ENCODE peak calls at places on chromosome 12, in nine cellular contexts. R, L, B, G, H, V, J, F and T are unnamed samples.

GRCh38 chr12:15276088-15276698 is 46.1 kb upstream of the PTPRO start:
- DNase-seq in R (no peak), L (no peak), B (peak; percentile 43), G (peak; percentile 16), H (no peak), V (no peak), J (peak; percentile 70), F (peak; percentile 52), T (peak; percentile 12)

GRCh38 chr12:58489394-58489793 is 430.9 kb downstream of the LRIG3 start:
- DNase-seq in R (no peak), L (no peak), B (no peak), G (no peak), H (no peak), V (no peak), J (no peak), F (no peak), T (no peak)

GRCh38 chr12:21618566-21618965 is 13.9 kb upstream of the GYS2 start:
- DNase-seq in R (no peak), L (no peak), B (no peak), G (no peak), H (no peak), V (no peak), J (no peak), F (no peak), T (no peak)

GRCh38 chr12:98856897-98857540 is 211.9 kb downstream of the APAF1 start:
- DNase-seq in R (no peak), L (no peak), B (no peak), G (no peak), H (no peak), V (no peak), J (no peak), F (no peak), T (no peak)

GRCh38 chr12:14171111-14171510 is 189.7 kb upstream of the GRIN2B start:
- DNase-seq in R (no peak), L (no peak), B (no peak), G (no peak), H (no peak), V (no peak), J (no peak), F (no peak), T (no peak)

GRCh38 chr12:121637231-121637914 is 11.0 kb downstream of the ORAI1 start:
- DNase-seq in R (peak; percentile 65), L (peak; percentile 24), B (peak; percentile 12), G (no peak), H (peak; percentile 27), V (no peak), J (no peak), F (no peak), T (no peak)

GRCh38 chr12:48883305-48884171 is 17.9 kb upstream of the RND1 start:
- DNase-seq in R (no peak), L (no peak), B (no peak), G (no peak), H (no peak), V (no peak), J (no peak), F (no peak), T (no peak)

GRCh38 chr12:125065021-125065752 is at the start of gene AACS:
- DNase-seq in R (peak; percentile 69), L (peak; percentile 80), B (peak; percentile 97), G (peak; percentile 45), H (peak; percentile 44), V (peak; percentile 50), J (peak; percentile 74), F (peak; percentile 80), T (peak; percentile 62)

GRCh38 chr12:92437452-92437851 is 265.3 kb upstream of the PLEKHG7 start:
- DNase-seq in R (no peak), L (no peak), B (no peak), G (no peak), H (no peak), V (no peak), J (no peak), F (no peak), T (no peak)

GRCh38 chr12:16473610-16474326 is 126.3 kb downstream of the MGST1 start:
- DNase-seq in R (no peak), L (no peak), B (peak; percentile 8), G (no peak), H (no peak), V (no peak), J (peak; percentile 80), F (no peak), T (no peak)